ENCODE peak calls at places on chromosomes 12 and 14, in four cellular contexts. O, Y, K and L are unnamed samples.

GRCh38 chr14:47959753-47960152 is 284.3 kb upstream of the MDGA2 start:
- DNase-seq in Y (no peak), K (no peak), O (no peak), L (no peak)

GRCh38 chr14:61470261-61470953 is 149.0 kb downstream of the PRKCH start:
- DNase-seq in K (no peak), Y (no peak), O (no peak), L (no peak)

GRCh38 chr12:30823764-30824163 is 69.0 kb upstream of the CAPRIN2 start:
- DNase-seq in Y (no peak), O (no peak), K (no peak), L (no peak)

GRCh38 chr14:69037790-69038448 is 58.8 kb upstream of the ACTN1 start:
- DNase-seq in K (no peak), Y (no peak), O (no peak), L (no peak)

GRCh38 chr12:42097971-42098370 is 46.7 kb downstream of the GXYLT1 start:
- DNase-seq in O (no peak), K (no peak), Y (no peak), L (no peak)

GRCh38 chr12:95637471-95638155 is 86.3 kb upstream of the USP44 start:
- DNase-seq in O (no peak), Y (no peak), K (no peak), L (no peak)

GRCh38 chr12:2722806-2723205 is 72.0 kb upstream of the FKBP4 start:
- DNase-seq in K (no peak), Y (no peak), O (no peak), L (no peak)

GRCh38 chr12:3259976-3260375 is 182.8 kb downstream of the TSPAN9 start:
- DNase-seq in Y (no peak), K (no peak), O (no peak), L (no peak)

GRCh38 chr12:58067610-58068387 is 126.4 kb downstream of the ATP23 start:
- DNase-seq in Y (no peak), O (no peak), K (no peak), L (no peak)

GRCh38 chr14:88798161-88798560 is 5.4 kb upstream of the EML5 start:
- DNase-seq in K (no peak), Y (no peak), O (no peak), L (no peak)

GRCh38 chr14:37150414-37150813 is 22.0 kb downstream of the SLC25A21 start:
- DNase-seq in K (no peak), Y (no peak), O (no peak), L (no peak)

GRCh38 chr12:75638792-75639191 is 127.4 kb upstream of the KRR1 start:
- DNase-seq in K (no peak), Y (no peak), O (no peak), L (no peak)

GRCh38 chr12:124175731-124176130 is 119.2 kb upstream of the RFLNA start:
- DNase-seq in K (no peak), O (no peak), Y (no peak), L (no peak)

GRCh38 chr12:19450362-19450761 is 11.1 kb downstream of the AEBP2 start:
- DNase-seq in O (no peak), K (no peak), Y (no peak), L (no peak)

GRCh38 chr12:124736115-124737039 is 127.3 kb downstream of the SCARB1 start:
- DNase-seq in O (no peak), Y (no peak), K (no peak), L (no peak)

GRCh38 chr12:53431187-53431586 is 7.5 kb downstream of the AMHR2 start:
- DNase-seq in Y (no peak), K (no peak), O (no peak), L (no peak)

GRCh38 chr14:55904086-55904485 is 214.1 kb upstream of the PELI2 start:
- DNase-seq in O (no peak), Y (no peak), K (no peak), L (no peak)

GRCh38 chr12:55705802-55706402 is 1.8 kb downstream of the ITGA7 start:
- DNase-seq in K (no peak), Y (no peak), O (peak; percentile 46), L (no peak)

GRCh38 chr12:45089417-45089816 is 38.5 kb upstream of the DBX2 start:
- DNase-seq in Y (no peak), O (no peak), K (no peak), L (no peak)

GRCh38 chr12:80400591-80400991 is 43.4 kb upstream of the PTPRQ start:
- DNase-seq in O (no peak), Y (no peak), K (no peak), L (peak; percentile 22)

GRCh38 chr12:75571651-75572050 is 60.2 kb upstream of the KRR1 start:
- DNase-seq in Y (no peak), O (no peak), K (no peak), L (no peak)

GRCh38 chr14:60188115-60188514 is 22.9 kb upstream of the DHRS7 start:
- DNase-seq in Y (no peak), K (no peak), O (no peak), L (no peak)